ENCODE peak calls at places on chromosomes 4 and X, in seven cellular contexts. L, O, H, C, F, V and N are unnamed samples.
A peak's percentile ranks its signal among the peaks of the same experiment; 100 is the strongest.

GRCh38 chrX:130057209-130057608 is 53.1 kb downstream of the ELF4 start:
- DNase-seq in F (no peak), H (no peak), L (no peak), O (no peak), C (no peak), V (no peak), N (no peak)

GRCh38 chr4:94889961-94890360 is 132.2 kb downstream of the BMPR1B start:
- DNase-seq in F (no peak), C (no peak), H (peak; percentile 96), V (no peak), L (no peak), O (peak; percentile 72), N (no peak)

GRCh38 chr4:147801820-147802219 is 69.9 kb downstream of the ARHGAP10 start:
- DNase-seq in H (no peak), V (no peak), C (no peak), O (no peak), L (peak; percentile 48), F (no peak), N (no peak)

GRCh38 chr4:120948382-120948781 is 25.9 kb upstream of the PRDM5 start:
- DNase-seq in H (no peak), C (peak; percentile 7), L (no peak), O (peak; percentile 48), F (no peak), V (no peak), N (no peak)

GRCh38 chr4:63618883-63619573 is 790.2 kb downstream of the TECRL start:
- DNase-seq in F (no peak), C (no peak), O (no peak), H (no peak), L (peak; percentile 1), V (no peak), N (no peak)

GRCh38 chrX:136115124-136115908 is 32.0 kb upstream of the FHL1 start:
- DNase-seq in F (no peak), L (no peak), C (no peak), H (peak; percentile 20), V (no peak), O (no peak), N (no peak)

GRCh38 chrX:2547746-2548145 is 47.0 kb upstream of the DHRSX start:
- DNase-seq in L (no peak), V (no peak), F (no peak), C (no peak), H (no peak), O (no peak), N (no peak)

GRCh38 chrX:28847423-28847822 is 260.2 kb downstream of the IL1RAPL1 start:
- DNase-seq in O (peak; percentile 12), C (peak; percentile 67), L (no peak), H (peak; percentile 72), V (no peak), F (peak; percentile 28), N (no peak)

GRCh38 chr4:123481034-123481433 is 84.4 kb downstream of the SPRY1 start:
- DNase-seq in L (no peak), F (no peak), O (peak; percentile 98), C (no peak), H (peak; percentile 94), V (no peak), N (peak; percentile 63)

GRCh38 chrX:133297284-133297683 is 79.1 kb upstream of the TFDP3 start:
- DNase-seq in L (no peak), O (peak; percentile 58), V (no peak), C (no peak), H (peak; percentile 87), F (no peak), N (no peak)

GRCh38 chrX:357693-358471 is 28.8 kb downstream of the PPP2R3B start:
- DNase-seq in C (no peak), L (no peak), O (no peak), H (peak; percentile 66), F (peak; percentile 68), V (no peak), N (no peak)

GRCh38 chr4:37715889-37716402 is 29.8 kb upstream of the RELL1 start:
- DNase-seq in O (peak; percentile 74), C (no peak), H (peak; percentile 62), V (no peak), F (no peak), L (no peak), N (peak; percentile 35)

DNA sequence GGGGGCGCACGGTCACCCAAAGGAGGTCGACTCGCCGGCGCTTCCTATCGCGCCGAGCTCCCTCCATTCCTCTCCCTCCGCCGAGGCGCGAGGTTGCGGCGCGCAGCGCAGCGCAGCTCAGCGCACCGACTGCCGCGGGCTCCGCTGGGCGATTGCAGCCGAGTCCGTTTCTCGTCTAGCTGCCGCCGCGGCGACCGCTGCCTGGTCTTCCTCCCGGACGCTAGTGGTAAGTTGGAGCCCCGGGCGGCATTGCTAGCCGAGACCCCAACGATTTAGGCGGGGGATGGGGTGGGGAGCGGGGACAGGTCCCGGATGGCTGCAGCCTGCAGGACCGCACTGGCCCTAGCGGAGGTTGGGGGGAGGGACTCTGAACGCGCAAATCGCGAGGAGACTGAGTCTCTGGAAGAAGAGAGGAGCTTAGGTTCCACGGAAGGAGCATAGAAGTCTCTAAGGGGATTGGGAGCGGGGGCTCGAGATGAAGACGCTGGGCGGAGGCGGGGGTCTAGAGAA is 603 bp downstream of the HTR2C start:
- DNase-seq in H (no peak), F (peak; percentile 43), O (no peak), V (no peak), C (no peak), L (peak; percentile 79), N (no peak)
- TF ChIP-seq CTCF in H (no peak), F (no peak), O (no peak), V (no peak), C (no peak), L (peak; percentile 26), N (no peak)

GRCh38 chr4:185729300-185729912 is 82.6 kb downstream of the SORBS2 start:
- DNase-seq in F (no peak), V (no peak), C (no peak), H (no peak), O (no peak), L (no peak), N (no peak)

GRCh38 chr4:185734214-185734613 is 77.8 kb downstream of the SORBS2 start:
- DNase-seq in L (no peak), C (no peak), O (no peak), F (no peak), H (no peak), V (no peak), N (no peak)

GRCh38 chr4:185730387-185730786 is 81.6 kb downstream of the SORBS2 start:
- DNase-seq in O (peak; percentile 27), F (no peak), V (no peak), C (no peak), H (peak; percentile 63), L (peak; percentile 63), N (no peak)

GRCh38 chr4:185728886-185729285 is 83.1 kb downstream of the SORBS2 start:
- DNase-seq in O (no peak), L (no peak), F (no peak), H (no peak), V (no peak), C (no peak), N (no peak)

GRCh38 chr4:185730849-185731608 is 81.0 kb downstream of the SORBS2 start:
- DNase-seq in C (no peak), F (no peak), L (no peak), H (no peak), V (no peak), O (peak; percentile 80), N (peak; percentile 48)
- H3K9ac ChIP-seq in C (no peak overlapping the region), F (no peak overlapping the region), L (no peak overlapping the region), H (no peak overlapping the region), V (no peak overlapping the region), O (no peak overlapping the region), N (no peak overlapping the region)

GRCh38 chrX:40057405-40057804 is 40.4 kb downstream of the BCOR start:
- DNase-seq in V (no peak), O (no peak), L (peak; percentile 33), F (no peak), C (no peak), H (no peak), N (no peak)
- TF ChIP-seq CTCF in V (peak; percentile 12), O (no peak), L (peak; percentile 53), F (no peak), C (peak; percentile 42), H (no peak), N (no peak)

DNA sequence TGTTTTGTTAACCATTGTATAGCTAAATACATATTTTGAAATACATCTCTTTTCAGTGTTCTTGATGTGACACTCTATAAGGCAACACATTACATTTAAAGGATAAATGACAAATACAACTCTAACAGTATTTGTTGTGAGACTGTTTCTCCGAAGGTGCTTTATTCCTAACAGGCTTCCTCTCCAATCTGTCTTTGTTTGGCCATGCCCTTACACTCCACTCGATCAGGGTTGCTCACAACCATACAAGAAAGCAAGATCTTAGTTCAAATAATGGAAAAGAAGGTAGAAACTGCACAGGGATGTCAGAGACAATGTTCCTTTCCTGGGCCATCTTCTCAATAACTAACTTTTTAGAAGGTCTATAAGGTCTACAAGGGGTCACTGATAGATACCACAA is 36.5 kb downstream of the AMMECR1 start:
- DNase-seq in V (no peak), L (no peak), O (no peak), F (no peak), C (no peak), H (no peak), N (no peak)
- H3K9ac ChIP-seq in V (no peak overlapping the region), L (no peak overlapping the region), O (no peak overlapping the region), F (no peak overlapping the region), C (no peak overlapping the region), H (peak overlapping the region; percentile 31), N (no peak overlapping the region)

GRCh38 chr4:77154074-77154473 is 2.9 kb upstream of the CCNG2 start:
- DNase-seq in H (no peak), O (peak; percentile 18), C (no peak), V (no peak), L (no peak), F (no peak), N (no peak)
- TF ChIP-seq CTCF in H (no peak), O (no peak), C (no peak), V (no peak), L (no peak), F (no peak), N (no peak)

DNA sequence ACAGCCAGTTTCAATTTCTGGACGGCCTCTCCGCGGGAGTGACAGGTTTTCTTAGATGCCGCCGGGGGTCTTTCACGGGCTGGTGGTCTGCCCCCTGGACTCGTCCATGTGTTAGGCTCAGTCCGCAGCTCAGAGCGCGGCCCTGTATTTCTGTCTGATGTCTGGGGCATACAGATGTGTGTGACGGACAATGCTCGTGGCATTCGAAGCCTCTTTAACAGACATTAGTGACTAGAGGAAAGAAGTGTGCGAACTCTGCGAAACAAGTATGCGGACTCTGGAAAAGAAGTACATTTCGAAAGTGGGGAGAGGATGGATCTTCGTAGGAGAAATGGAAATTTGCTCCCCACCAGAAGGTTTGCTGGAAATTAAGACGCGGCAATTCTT is 793 bp upstream of the DCUN1D4 start:
- DNase-seq in V (no peak), O (no peak), L (peak; percentile 53), H (no peak), C (no peak), F (peak; percentile 76), N (no peak)
- H3K9ac ChIP-seq in V (peak overlapping the region; percentile 60), O (peak overlapping the region; percentile 69), L (no peak overlapping the region), H (peak overlapping the region; percentile 81), C (peak overlapping the region; percentile 48), F (peak overlapping the region; percentile 84), N (peak overlapping the region; percentile 74)